ENCODE peak calls at places on chromosomes 6 and 20, in four cellular contexts. I is type B pancreatic cell, U is osteoblast, Y is T-cell. N is an unnamed sample.

GRCh38 chr20:9068896-9069663 is at the start of gene PLCB4:
- DNase-seq in I (peak; percentile 75), U (peak; percentile 86), Y (no peak), N (peak; percentile 64)

GRCh38 chr6:6730831-6731230 is 142.3 kb downstream of the LY86 start:
- DNase-seq in I (no peak), U (peak; percentile 95), Y (no peak), N (no peak)

GRCh38 chr20:47761478-47762047 is 23.7 kb downstream of the SULF2 start:
- DNase-seq in I (no peak), U (no peak), Y (no peak), N (no peak)

GRCh38 chr6:34276881-34277762 is 28.3 kb upstream of the SMIM29 start:
- DNase-seq in I (no peak), U (no peak), Y (no peak), N (no peak)

GRCh38 chr6:137890983-137891537 is 24.0 kb downstream of the TNFAIP3 start:
- DNase-seq in I (no peak), U (no peak), Y (no peak), N (no peak)

GRCh38 chr20:7770578-7770977 is 169.7 kb downstream of the HAO1 start:
- DNase-seq in I (no peak), U (no peak), Y (no peak), N (no peak)

GRCh38 chr20:34990661-34991214 is 35.1 kb downstream of the MYH7B start:
- DNase-seq in I (no peak), U (peak; percentile 82), Y (no peak), N (no peak)

GRCh38 chr20:48298851-48299484 is 513.7 kb upstream of the SULF2 start:
- DNase-seq in I (no peak), U (no peak), Y (no peak), N (peak; percentile 84)

GRCh38 chr20:4297141-4297826 is 281.9 kb upstream of the RNF24 start:
- DNase-seq in I (no peak), U (no peak), Y (no peak), N (no peak)

GRCh38 chr20:38278150-38278549 is 17.6 kb upstream of the KIAA1755 start:
- DNase-seq in I (no peak), U (no peak), Y (no peak), N (no peak)

GRCh38 chr6:90098025-90098474 is 198.6 kb downstream of the BACH2 start:
- DNase-seq in I (no peak), U (peak; percentile 78), Y (peak; percentile 47), N (no peak)

GRCh38 chr20:22939181-22939580 is 95.9 kb upstream of the SSTR4 start:
- DNase-seq in I (no peak), U (no peak), Y (no peak), N (no peak)

GRCh38 chr6:73085362-73085975 is 139.8 kb downstream of the KHDC1L start:
- DNase-seq in I (no peak), U (no peak), Y (no peak), N (no peak)

GRCh38 chr6:18263561-18264337 is 581 bp downstream of the DEK start:
- DNase-seq in I (no peak), U (peak; percentile 92), Y (no peak), N (peak; percentile 58)

GRCh38 chr6:113854531-113855499 is 2.3 kb upstream of the MARCKS start:
- DNase-seq in I (peak; percentile 86), U (peak; percentile 95), Y (no peak), N (no peak)

GRCh38 chr20:17615645-17616479 is 46.0 kb downstream of the DSTN start:
- DNase-seq in I (no peak), U (peak; percentile 77), Y (no peak), N (no peak)

GRCh38 chr6:17032595-17033591 is 69.0 kb upstream of the STMND1 start:
- DNase-seq in I (no peak), U (peak; percentile 91), Y (no peak), N (peak; percentile 20)

GRCh38 chr6:126086560-126086959 is 100.2 kb downstream of the TRMT11 start:
- DNase-seq in I (no peak), U (no peak), Y (no peak), N (no peak)

GRCh38 chr6:89037156-89037900 is 43.2 kb upstream of the PNRC1 start:
- DNase-seq in I (no peak), U (no peak), Y (no peak), N (no peak)

GRCh38 chr6:105678516-105678915 is 275.6 kb upstream of the PREP start:
- DNase-seq in I (no peak), U (no peak), Y (no peak), N (no peak)

GRCh38 chr6:9612489-9612888 is 802.4 kb downstream of the TFAP2A start:
- DNase-seq in I (no peak), U (peak; percentile 46), Y (no peak), N (no peak)

GRCh38 chr20:22303523-22303922 is 280.8 kb downstream of the FOXA2 start:
- DNase-seq in I (no peak), U (no peak), Y (no peak), N (peak; percentile 3)

GRCh38 chr6:170284126-170284773 is 6.6 kb downstream of the DLL1 start:
- DNase-seq in I (no peak), U (peak; percentile 49), Y (no peak), N (no peak)

GRCh38 chr6:75230484-75231325 is 12.9 kb downstream of the COX7A2 start:
- DNase-seq in I (no peak), U (peak; percentile 84), Y (no peak), N (peak; percentile 60)

GRCh38 chr20:53579581-53580375 is 13.9 kb downstream of the ZNF217 start:
- DNase-seq in I (no peak), U (no peak), Y (no peak), N (peak; percentile 83)

GRCh38 chr20:48538856-48539255 is 288.9 kb downstream of the PREX1 start:
- DNase-seq in I (no peak), U (peak; percentile 59), Y (no peak), N (no peak)

GRCh38 chr20:3074812-3075211 is 3.4 kb downstream of the OXT start:
- DNase-seq in I (no peak), U (no peak), Y (no peak), N (no peak)

GRCh38 chr6:149027484-149027883 is 280.7 kb downstream of the UST start:
- DNase-seq in I (no peak), U (no peak), Y (no peak), N (no peak)

GRCh38 chr20:58389324-58389967 is 417 bp downstream of the VAPB start:
- DNase-seq in I (no peak), U (peak; percentile 77), Y (no peak), N (peak; percentile 56)

GRCh38 chr6:150093397-150093796 is 24.5 kb upstream of the ULBP3 start:
- DNase-seq in I (no peak), U (no peak), Y (no peak), N (no peak)

GRCh38 chr20:50467618-50468373 is 42.4 kb upstream of the PTPN1 start:
- DNase-seq in I (no peak), U (no peak), Y (peak; percentile 20), N (no peak)

GRCh38 chr20:17992847-17993508 is 24.2 kb downstream of the MGME1 start:
- DNase-seq in I (no peak), U (no peak), Y (no peak), N (no peak)

GRCh38 chr20:20360464-20360863 is 7.4 kb upstream of the INSM1 start:
- DNase-seq in I (no peak), U (peak; percentile 94), Y (no peak), N (peak; percentile 21)

GRCh38 chr20:4730782-4731181 is 9.1 kb downstream of the PRND start:
- DNase-seq in I (no peak), U (no peak), Y (no peak), N (no peak)

GRCh38 chr20:1012359-1013168 is 10.5 kb upstream of the RSPO4 start:
- DNase-seq in I (no peak), U (no peak), Y (no peak), N (no peak)

GRCh38 chr6:18465410-18466154 is 78.4 kb downstream of the RNF144B start:
- DNase-seq in I (no peak), U (no peak), Y (no peak), N (no peak)